ENCODE peak calls at places on chromosomes 4 and X, in eight cellular contexts. O, Z, W, J, M, A, H and D are unnamed samples.

GRCh38 chrX:39975094-39975865 is 122.5 kb downstream of the BCOR start:
- DNase-seq in Z (no peak), M (no peak), H (no peak), W (no peak), O (no peak), J (no peak), A (no peak), D (peak; percentile 72)

GRCh38 chr4:183504064-183504929 is 561 bp upstream of the ING2 start:
- DNase-seq in M (peak; percentile 100), O (peak; percentile 98), J (peak; percentile 100), A (peak; percentile 99), H (peak; percentile 98), W (peak; percentile 99), Z (peak; percentile 99), D (peak; percentile 99)

GRCh38 chr4:1666391-1666790 is 17.7 kb downstream of the FAM53A start:
- DNase-seq in A (no peak), J (no peak), H (no peak), M (peak; percentile 83), O (no peak), W (no peak), Z (no peak), D (no peak)

GRCh38 chr4:14607578-14607977 is 394.7 kb upstream of the CPEB2 start:
- DNase-seq in A (no peak), Z (no peak), W (no peak), M (no peak), H (no peak), J (no peak), O (peak; percentile 11), D (no peak)

GRCh38 chr4:36665985-36666384 is 384.6 kb downstream of the DTHD1 start:
- DNase-seq in J (no peak), Z (no peak), O (no peak), M (no peak), A (no peak), H (no peak), W (no peak), D (no peak)

GRCh38 chr4:19266566-19266965 is 985.1 kb upstream of the SLIT2 start:
- DNase-seq in O (no peak), W (no peak), M (no peak), J (no peak), A (no peak), Z (no peak), H (no peak), D (no peak)

GRCh38 chrX:123830309-123830708 is 29.5 kb upstream of the XIAP start:
- DNase-seq in O (no peak), Z (no peak), W (no peak), A (no peak), M (no peak), H (peak; percentile 9), J (no peak), D (peak; percentile 41)

GRCh38 chrX:97284531-97284930 is 400.8 kb downstream of the RPA4 start:
- DNase-seq in J (no peak), W (no peak), H (no peak), M (no peak), O (no peak), Z (no peak), A (no peak), D (no peak)

GRCh38 chr4:174717788-174718187 is 111.3 kb downstream of the GLRA3 start:
- DNase-seq in J (no peak), O (no peak), M (no peak), A (no peak), Z (no peak), W (no peak), H (no peak), D (no peak)